ENCODE peak calls at places on chromosomes 2 and 18, in four cellular contexts. One of them, this sample, is unnamed.

GRCh38 chr2:200352631-200353030 is 46.1 kb downstream of the SPATS2L start:
- DNase-seq in H9: no peak
- DNase-seq in IMR-90: peak; percentile 66
- DNase-seq in H1: no peak
- DNase-seq in this sample: peak; percentile 91

GRCh38 chr2:64018715-64019082 is 529 bp downstream of the VPS54 start:
- DNase-seq in IMR-90: no peak
- DNase-seq in H1: no peak
- DNase-seq in H9: no peak
- DNase-seq in this sample: peak; percentile 72

GRCh38 chr2:24659862-24660261 is 133.3 kb downstream of the PTRHD1 start:
- DNase-seq in H1: no peak
- DNase-seq in IMR-90: no peak
- DNase-seq in H9: no peak
- DNase-seq in this sample: no peak

GRCh38 chr18:50850307-50850706 is 28.6 kb upstream of the ME2 start:
- DNase-seq in H9: no peak
- DNase-seq in H1: no peak
- DNase-seq in IMR-90: no peak
- DNase-seq in this sample: no peak

GRCh38 chr2:202104286-202104870 is 31.3 kb downstream of the KIAA2012 start:
- DNase-seq in H1: peak; percentile 54
- DNase-seq in IMR-90: peak; percentile 54
- DNase-seq in H9: peak; percentile 83
- DNase-seq in this sample: peak; percentile 74

GRCh38 chr18:59954746-59955145 is 55.0 kb downstream of the PMAIP1 start:
- DNase-seq in H1: no peak
- DNase-seq in IMR-90: peak; percentile 77
- DNase-seq in H9: no peak
- DNase-seq in this sample: no peak

GRCh38 chr18:79952996-79953559 is 1.6 kb upstream of the SLC66A2 start:
- DNase-seq in H1: no peak
- DNase-seq in H9: peak; percentile 65
- DNase-seq in IMR-90: no peak
- DNase-seq in this sample: peak; percentile 53

GRCh38 chr2:30273574-30273929 is 42.2 kb downstream of the LBH start:
- DNase-seq in H1: no peak
- DNase-seq in H9: no peak
- DNase-seq in IMR-90: no peak
- DNase-seq in this sample: no peak

GRCh38 chr2:181517685-181518301 is 60.6 kb downstream of the ITGA4 start:
- DNase-seq in IMR-90: no peak
- DNase-seq in H9: no peak
- DNase-seq in H1: no peak
- DNase-seq in this sample: no peak

GRCh38 chr2:234841321-234842015 is 110.3 kb upstream of the SH3BP4 start:
- DNase-seq in H1: no peak
- DNase-seq in IMR-90: no peak
- DNase-seq in H9: no peak
- DNase-seq in this sample: no peak
- H4K8ac ChIP-seq in H1: no peak overlapping the region
- H4K8ac ChIP-seq in IMR-90: peak overlapping the region; percentile 33
- H4K8ac ChIP-seq in H9: no peak overlapping the region
- H4K8ac ChIP-seq in this sample: no peak overlapping the region

GRCh38 chr2:152223997-152224396 is 48.4 kb upstream of the STAM2 start:
- DNase-seq in H1: no peak
- DNase-seq in H9: no peak
- DNase-seq in IMR-90: peak; percentile 1
- DNase-seq in this sample: no peak
- H4K8ac ChIP-seq in H1: no peak overlapping the region
- H4K8ac ChIP-seq in H9: no peak overlapping the region
- H4K8ac ChIP-seq in IMR-90: peak overlapping the region; percentile 13
- H4K8ac ChIP-seq in this sample: peak overlapping the region; percentile 81

GRCh38 chr2:19700861-19701585 is 200.8 kb downstream of the TTC32 start:
- DNase-seq in IMR-90: peak; percentile 18
- DNase-seq in H9: no peak
- DNase-seq in H1: no peak
- DNase-seq in this sample: no peak
- H4K8ac ChIP-seq in IMR-90: no peak overlapping the region
- H4K8ac ChIP-seq in H9: no peak overlapping the region
- H4K8ac ChIP-seq in H1: no peak overlapping the region
- H4K8ac ChIP-seq in this sample: no peak overlapping the region

DNA sequence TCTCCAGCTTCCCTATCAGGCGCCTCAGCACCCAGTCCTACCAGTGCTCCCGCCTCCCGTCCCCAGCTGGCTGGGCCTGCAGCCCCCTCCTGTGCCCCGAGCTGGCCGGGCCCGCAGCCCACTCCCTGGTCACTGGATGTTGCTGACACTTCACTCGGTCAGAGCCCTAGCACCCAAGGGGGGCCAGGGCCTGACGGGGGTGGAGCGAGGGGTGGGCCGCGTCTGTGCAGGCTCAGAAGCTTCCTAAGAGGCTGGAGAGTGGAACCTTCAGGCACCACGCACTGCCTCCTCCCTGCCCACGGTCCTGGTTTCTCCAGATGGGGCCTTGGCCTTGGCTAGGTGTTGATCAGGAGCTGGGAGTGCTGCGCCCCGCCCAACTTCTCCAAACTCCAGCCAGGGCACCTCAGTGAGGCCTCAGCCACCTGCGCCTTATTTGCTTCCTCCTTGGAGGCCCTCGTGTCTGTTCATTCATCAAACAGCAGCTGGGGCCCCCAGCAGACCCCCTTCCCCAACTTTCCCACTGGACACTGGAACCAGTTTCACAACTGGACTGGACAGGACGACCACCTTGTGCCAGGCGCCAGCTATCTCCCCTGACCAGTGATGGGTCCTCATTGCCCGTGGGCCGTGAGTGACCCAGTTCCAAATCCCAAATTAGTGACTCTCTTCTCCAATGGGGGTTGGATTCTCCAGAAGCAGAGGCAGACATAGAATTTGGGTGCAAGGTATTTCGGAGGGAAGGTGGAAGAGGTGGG is 16.7 kb downstream of the CAPN10 start:
- DNase-seq in IMR-90: no peak
- DNase-seq in H1: no peak
- DNase-seq in H9: no peak
- DNase-seq in this sample: no peak
- H4K8ac ChIP-seq in IMR-90: no peak overlapping the region
- H4K8ac ChIP-seq in H1: no peak overlapping the region
- H4K8ac ChIP-seq in H9: no peak overlapping the region
- H4K8ac ChIP-seq in this sample: no peak overlapping the region

GRCh38 chr2:101806123-101806522 is 108.6 kb downstream of the MAP4K4 start:
- DNase-seq in IMR-90: peak; percentile 76
- DNase-seq in H1: peak; percentile 57
- DNase-seq in H9: peak; percentile 52
- DNase-seq in this sample: peak; percentile 92

GRCh38 chr2:101803128-101803527 is 105.6 kb downstream of the MAP4K4 start:
- DNase-seq in IMR-90: peak; percentile 61
- DNase-seq in H1: no peak
- DNase-seq in H9: no peak
- DNase-seq in this sample: no peak

GRCh38 chr2:101803945-101804696 is 106.6 kb downstream of the MAP4K4 start:
- DNase-seq in H9: no peak
- DNase-seq in IMR-90: no peak
- DNase-seq in H1: no peak
- DNase-seq in this sample: no peak

GRCh38 chr2:101807242-101807641 is 109.7 kb downstream of the MAP4K4 start:
- DNase-seq in H1: no peak
- DNase-seq in H9: no peak
- DNase-seq in IMR-90: no peak
- DNase-seq in this sample: no peak

GRCh38 chr2:101805146-101806088 is 107.9 kb downstream of the MAP4K4 start:
- DNase-seq in H9: no peak
- DNase-seq in H1: no peak
- DNase-seq in IMR-90: peak; percentile 83
- DNase-seq in this sample: peak; percentile 57
- H4K8ac ChIP-seq in H9: peak overlapping the region; percentile 52
- H4K8ac ChIP-seq in H1: no peak overlapping the region
- H4K8ac ChIP-seq in IMR-90: peak overlapping the region; percentile 7
- H4K8ac ChIP-seq in this sample: no peak overlapping the region

DNA sequence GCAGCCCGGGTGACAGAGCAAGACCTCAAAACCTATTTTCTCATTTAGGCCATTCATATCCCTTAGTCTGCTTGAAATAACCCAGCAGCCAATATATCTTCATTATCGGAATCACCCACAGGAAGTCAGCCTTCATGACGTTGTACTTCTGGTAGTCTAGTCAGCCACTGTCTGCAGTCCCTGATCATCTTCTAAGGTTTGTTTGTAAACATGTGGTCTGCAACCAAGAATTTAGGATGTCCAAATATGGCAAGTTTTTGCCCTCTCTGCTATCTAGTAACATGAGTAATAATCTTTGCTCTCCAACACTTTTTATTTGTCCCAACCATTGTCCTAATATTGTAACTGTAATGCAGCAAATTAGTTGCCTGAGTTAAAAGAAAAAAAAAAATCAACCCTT is 92.5 kb downstream of the PRPF40A start:
- DNase-seq in IMR-90: peak; percentile 64
- DNase-seq in H9: no peak
- DNase-seq in H1: no peak
- DNase-seq in this sample: no peak
- H4K8ac ChIP-seq in IMR-90: no peak overlapping the region
- H4K8ac ChIP-seq in H9: no peak overlapping the region
- H4K8ac ChIP-seq in H1: no peak overlapping the region
- H4K8ac ChIP-seq in this sample: no peak overlapping the region

GRCh38 chr2:100764430-100764829 is 55.5 kb upstream of the NPAS2 start:
- DNase-seq in H9: no peak
- DNase-seq in H1: no peak
- DNase-seq in IMR-90: no peak
- DNase-seq in this sample: no peak

GRCh38 chr2:100767224-100767653 is 52.7 kb upstream of the NPAS2 start:
- DNase-seq in H9: no peak
- DNase-seq in IMR-90: peak; percentile 78
- DNase-seq in H1: no peak
- DNase-seq in this sample: no peak

GRCh38 chr2:100766806-100767205 is 53.1 kb upstream of the NPAS2 start:
- DNase-seq in H9: no peak
- DNase-seq in IMR-90: no peak
- DNase-seq in H1: no peak
- DNase-seq in this sample: no peak

GRCh38 chr2:100767810-100768806 is 51.8 kb upstream of the NPAS2 start:
- DNase-seq in H1: no peak
- DNase-seq in H9: no peak
- DNase-seq in IMR-90: peak; percentile 24
- DNase-seq in this sample: no peak

DNA sequence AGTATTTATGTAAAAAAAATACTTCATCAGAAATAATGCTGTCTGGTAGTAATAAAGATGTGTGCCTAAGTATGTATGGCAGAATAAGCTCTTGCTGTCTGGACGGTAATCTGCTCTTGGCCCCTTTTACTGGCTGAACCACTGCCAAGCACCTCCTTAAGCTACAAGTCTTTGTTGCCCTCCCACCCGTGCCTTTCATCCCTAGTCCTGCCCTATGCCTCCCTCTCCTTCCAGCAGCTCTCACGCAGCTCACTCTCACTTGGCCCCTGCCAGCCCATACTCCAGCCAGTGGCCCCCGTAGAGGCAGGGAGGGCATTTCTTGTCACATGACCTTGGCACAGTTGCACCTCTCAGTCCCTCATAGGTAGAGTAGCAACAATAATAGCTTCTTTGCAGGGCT is 54.5 kb upstream of the NPAS2 start:
- DNase-seq in H1: no peak
- DNase-seq in H9: no peak
- DNase-seq in IMR-90: no peak
- DNase-seq in this sample: no peak
- H4K8ac ChIP-seq in H1: no peak overlapping the region
- H4K8ac ChIP-seq in H9: no peak overlapping the region
- H4K8ac ChIP-seq in IMR-90: no peak overlapping the region
- H4K8ac ChIP-seq in this sample: no peak overlapping the region

DNA sequence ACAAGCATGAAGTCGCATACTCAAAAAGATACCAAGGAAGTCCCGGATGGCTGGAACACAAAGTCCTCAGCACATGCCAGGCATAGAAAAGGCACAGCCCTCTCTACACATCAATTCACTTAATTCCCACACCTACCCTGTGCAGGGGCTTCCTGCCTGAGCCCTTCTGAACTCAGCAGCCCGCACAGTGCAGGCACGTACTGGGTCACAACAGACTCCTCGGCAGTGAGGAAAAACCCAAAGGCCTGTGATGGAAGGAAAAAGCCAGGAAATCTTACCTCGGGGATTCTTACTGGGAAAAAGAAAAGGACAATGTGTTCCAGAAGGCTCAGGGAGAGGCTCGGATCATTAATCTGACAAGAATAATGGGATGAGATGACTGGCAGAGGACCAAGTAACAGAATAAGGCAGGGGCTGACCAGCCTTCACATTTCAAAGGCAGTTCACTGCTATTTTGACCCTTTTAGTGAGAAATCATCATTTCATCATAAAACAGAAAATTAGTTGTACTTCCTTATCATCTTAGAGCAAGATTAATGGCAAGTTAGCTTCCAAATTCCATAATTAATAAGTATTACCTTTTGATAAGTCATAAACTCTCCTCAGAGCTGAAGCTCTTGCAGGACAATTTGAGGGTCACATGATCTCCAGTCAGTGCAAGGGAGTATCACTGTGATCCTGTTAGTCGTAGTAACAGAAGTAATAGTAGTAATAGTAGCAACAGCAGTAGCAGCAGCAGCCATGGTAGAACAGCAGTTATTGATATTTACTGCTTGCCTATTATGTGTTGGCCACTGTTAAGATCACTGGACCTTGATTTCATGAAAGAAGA is 87.4 kb downstream of the STK39 start:
- DNase-seq in H1: no peak
- DNase-seq in IMR-90: no peak
- DNase-seq in H9: no peak
- DNase-seq in this sample: no peak
- H4K8ac ChIP-seq in H1: no peak overlapping the region
- H4K8ac ChIP-seq in IMR-90: no peak overlapping the region
- H4K8ac ChIP-seq in H9: no peak overlapping the region
- H4K8ac ChIP-seq in this sample: no peak overlapping the region

This sample was measured in mesendoderm.